ENCODE peak calls at places on chromosomes 1 and 21, in four cellular contexts. U is GM12878, A is K562, N is HepG2. R is an unnamed sample.

GRCh38 chr1:22487781-22488180 is 36.1 kb downstream of the ZBTB40 start:
- DNase-seq in U (no peak), A (no peak), N (no peak), R (no peak)

GRCh38 chr1:35085421-35085820 is 6.2 kb downstream of the ZMYM1 start:
- DNase-seq in U (no peak), A (no peak), N (no peak), R (no peak)

GRCh38 chr1:9061949-9062555 is 7.4 kb downstream of the SLC2A5 start:
- DNase-seq in U (no peak), A (no peak), N (no peak), R (no peak)

GRCh38 chr1:58848818-58849411 is 65.1 kb upstream of the JUN start:
- DNase-seq in U (no peak), A (peak; percentile 19), N (peak; percentile 25), R (peak; percentile 23)

GRCh38 chr1:23099171-23099536 is 69.5 kb downstream of the LUZP1 start:
- DNase-seq in U (no peak), A (no peak), N (no peak), R (no peak)

GRCh38 chr1:61035880-61036279 is 46.5 kb upstream of the NFIA start:
- DNase-seq in U (no peak), A (no peak), N (no peak), R (no peak)

GRCh38 chr21:27561116-27561515 is 594.2 kb upstream of the ADAMTS5 start:
- DNase-seq in U (no peak), A (no peak), N (no peak), R (no peak)

GRCh38 chr21:28337319-28337718 is 655.4 kb downstream of the LTN1 start:
- DNase-seq in U (no peak), A (no peak), N (peak; percentile 37), R (peak; percentile 8)

GRCh38 chr1:2584822-2585317 is 1.7 kb upstream of the PRXL2B start:
- DNase-seq in U (no peak), A (no peak), N (no peak), R (no peak)

GRCh38 chr1:147500309-147500839 is 40.9 kb upstream of the BCL9 start:
- DNase-seq in U (no peak), A (no peak), N (no peak), R (no peak)

GRCh38 chr1:147502760-147503159 is 38.5 kb upstream of the BCL9 start:
- DNase-seq in U (no peak), A (no peak), N (no peak), R (no peak)

GRCh38 chr1:147509786-147510360 is 31.4 kb upstream of the BCL9 start:
- DNase-seq in U (no peak), A (no peak), N (no peak), R (peak; percentile 33)

DNA sequence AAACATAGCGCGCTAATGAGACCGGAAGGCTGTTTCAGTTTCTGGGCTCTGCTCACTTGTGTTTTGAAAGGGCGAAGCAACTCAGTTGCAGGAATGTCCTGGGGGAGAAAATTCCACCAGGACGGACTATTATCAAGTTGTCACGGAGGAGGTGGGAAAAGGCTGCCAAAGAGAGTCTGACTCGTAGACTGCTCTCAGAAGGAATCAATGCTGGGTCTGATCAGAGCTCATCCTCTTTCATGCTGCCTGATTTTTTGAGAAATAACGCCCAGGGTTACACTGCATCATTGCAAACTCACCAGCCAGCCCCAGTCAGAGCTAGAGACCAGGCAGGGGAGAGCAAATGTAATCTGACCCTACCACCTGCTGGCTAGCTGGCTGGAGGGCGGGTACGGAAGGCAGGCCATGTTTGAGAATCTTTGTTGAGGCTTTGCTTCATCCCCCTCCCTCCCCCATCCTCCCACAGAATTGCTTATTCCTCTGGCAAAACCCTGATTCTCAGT is 36.4 kb upstream of the BCL9 start:
- DNase-seq in U (no peak), A (no peak), N (no peak), R (peak; percentile 9)
- TF ChIP-seq NFIC in U (no peak), A (no peak), N (no peak), R (no peak)

DNA sequence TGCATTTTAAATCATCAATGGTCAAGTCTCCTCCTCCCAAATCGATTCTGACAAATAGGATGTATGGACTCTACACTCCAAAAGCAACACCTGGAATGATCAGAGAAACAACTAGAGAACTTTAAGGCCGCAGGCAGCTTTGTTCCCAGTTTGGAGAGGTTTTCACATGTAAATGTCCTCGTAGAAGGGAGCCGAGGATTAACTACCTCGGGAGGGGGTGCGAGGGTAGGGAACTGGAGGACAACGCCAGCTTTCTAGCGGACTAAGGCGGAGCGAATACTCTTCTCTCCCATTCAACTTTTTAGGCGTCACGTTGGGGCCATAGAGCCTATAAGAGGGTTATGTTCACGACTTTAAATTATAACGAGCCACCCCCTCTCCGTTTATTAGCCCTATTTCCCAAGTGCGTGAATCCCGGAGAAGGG is 1.2 kb downstream of the SCAF4 start:
- DNase-seq in U (no peak), A (no peak), N (peak; percentile 12), R (no peak)
- H3K4me2 ChIP-seq in U (peak overlapping the region; percentile 88), A (peak overlapping the region; percentile 86), N (peak overlapping the region; percentile 76), R (peak overlapping the region; percentile 94)

GRCh38 chr1:114328505-114328904 is 174.8 kb upstream of the SYT6 start:
- DNase-seq in U (no peak), A (no peak), N (no peak), R (no peak)
- TF ChIP-seq NFIC in U (no peak), A (no peak), N (no peak), R (no peak)

GRCh38 chr1:181562395-181562794 is 79.1 kb downstream of the CACNA1E start:
- DNase-seq in U (no peak), A (no peak), N (no peak), R (no peak)
- H3K4me2 ChIP-seq in U (no peak overlapping the region), A (no peak overlapping the region), N (no peak overlapping the region), R (no peak overlapping the region)

GRCh38 chr1:240031414-240031813 is 60.3 kb upstream of the FMN2 start:
- DNase-seq in U (no peak), A (no peak), N (no peak), R (no peak)
- TF ChIP-seq NFIC in U (no peak), A (no peak), N (no peak), R (no peak)

GRCh38 chr1:222369991-222370910 is 177.7 kb downstream of the HHIPL2 start:
- DNase-seq in U (no peak), A (no peak), N (no peak), R (no peak)

GRCh38 chr1:222372221-222372620 is 175.7 kb downstream of the HHIPL2 start:
- DNase-seq in U (no peak), A (no peak), N (no peak), R (no peak)

GRCh38 chr1:222373216-222373615 is 174.7 kb downstream of the HHIPL2 start:
- DNase-seq in U (no peak), A (no peak), N (no peak), R (no peak)

GRCh38 chr1:222369148-222369547 is 178.8 kb downstream of the HHIPL2 start:
- DNase-seq in U (no peak), A (no peak), N (no peak), R (no peak)

GRCh38 chr1:222370911-222371717 is 176.8 kb downstream of the HHIPL2 start:
- DNase-seq in U (no peak), A (no peak), N (no peak), R (no peak)
- H3K4me2 ChIP-seq in U (no peak overlapping the region), A (no peak overlapping the region), N (no peak overlapping the region), R (peak overlapping the region; percentile 27)

GRCh38 chr21:25115021-25115420 is 492.3 kb downstream of the MRPL39 start:
- DNase-seq in U (peak; percentile 5), A (no peak), N (no peak), R (no peak)
- TF ChIP-seq NFIC in U (no peak), A (no peak), N (no peak), R (no peak)

GRCh38 chr21:38499296-38499695 is 1.0 kb upstream of the ERG start:
- DNase-seq in U (no peak), A (no peak), N (no peak), R (no peak)

GRCh38 chr21:38495242-38495641 is 3.0 kb downstream of the ERG start:
- DNase-seq in U (no peak), A (no peak), N (no peak), R (no peak)

GRCh38 chr21:38500073-38500472 is 1.8 kb upstream of the ERG start:
- DNase-seq in U (no peak), A (no peak), N (no peak), R (no peak)

GRCh38 chr21:38496224-38496623 is 2.1 kb downstream of the ERG start:
- DNase-seq in U (no peak), A (no peak), N (no peak), R (no peak)

DNA sequence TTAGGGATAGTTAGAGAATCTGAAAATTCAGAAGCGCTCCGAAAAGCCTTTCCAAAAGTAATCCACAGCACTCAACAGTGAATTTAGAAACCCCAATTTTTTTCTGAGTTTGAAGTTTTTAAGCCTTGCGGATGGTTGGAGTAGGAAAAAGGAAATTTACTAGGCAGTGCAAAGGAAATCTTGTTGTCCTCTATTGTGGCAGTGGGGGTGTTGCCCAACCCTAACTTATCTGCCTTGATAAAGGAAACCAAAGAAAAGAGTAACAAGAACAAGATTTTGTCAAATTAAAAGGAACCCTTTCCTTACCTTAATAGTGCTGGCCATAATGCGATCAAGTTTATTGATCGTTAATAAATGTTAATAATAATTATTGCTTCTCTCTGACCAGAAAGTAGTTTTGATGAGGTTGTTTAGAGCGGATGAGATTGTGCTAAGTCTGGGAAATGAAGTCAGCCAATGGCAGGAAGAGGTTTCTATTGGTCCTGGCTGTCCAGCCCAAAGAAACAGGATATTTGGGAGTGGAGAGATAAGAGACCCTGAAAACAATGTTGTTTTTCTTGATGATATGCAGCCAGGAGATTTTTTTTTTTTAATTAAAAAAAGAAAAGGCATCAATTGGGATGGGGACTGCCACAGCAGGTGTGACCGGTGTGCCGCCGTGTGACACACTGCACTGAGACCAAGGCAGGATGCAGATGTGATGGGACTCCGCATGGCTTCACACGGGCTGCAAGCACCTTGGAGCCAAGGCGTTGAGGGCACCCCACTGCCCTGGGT is at the start of gene ERG:
- DNase-seq in U (no peak), A (no peak), N (no peak), R (no peak)
- H3K4me2 ChIP-seq in U (no peak within 1 kb of the TSS), A (no peak within 1 kb of the TSS), N (no peak within 1 kb of the TSS), R (no peak within 1 kb of the TSS)

GRCh38 chr1:62906428-62906886 is 122.5 kb downstream of the ATG4C start:
- DNase-seq in U (no peak), A (peak; percentile 36), N (no peak), R (peak; percentile 10)

GRCh38 chr1:62917805-62918204 is 133.9 kb downstream of the ATG4C start:
- DNase-seq in U (no peak), A (no peak), N (no peak), R (no peak)

GRCh38 chr1:62917314-62917713 is 133.4 kb downstream of the ATG4C start:
- DNase-seq in U (no peak), A (no peak), N (no peak), R (no peak)

GRCh38 chr1:62908168-62908567 is 124.2 kb downstream of the ATG4C start:
- DNase-seq in U (no peak), A (no peak), N (no peak), R (no peak)

DNA sequence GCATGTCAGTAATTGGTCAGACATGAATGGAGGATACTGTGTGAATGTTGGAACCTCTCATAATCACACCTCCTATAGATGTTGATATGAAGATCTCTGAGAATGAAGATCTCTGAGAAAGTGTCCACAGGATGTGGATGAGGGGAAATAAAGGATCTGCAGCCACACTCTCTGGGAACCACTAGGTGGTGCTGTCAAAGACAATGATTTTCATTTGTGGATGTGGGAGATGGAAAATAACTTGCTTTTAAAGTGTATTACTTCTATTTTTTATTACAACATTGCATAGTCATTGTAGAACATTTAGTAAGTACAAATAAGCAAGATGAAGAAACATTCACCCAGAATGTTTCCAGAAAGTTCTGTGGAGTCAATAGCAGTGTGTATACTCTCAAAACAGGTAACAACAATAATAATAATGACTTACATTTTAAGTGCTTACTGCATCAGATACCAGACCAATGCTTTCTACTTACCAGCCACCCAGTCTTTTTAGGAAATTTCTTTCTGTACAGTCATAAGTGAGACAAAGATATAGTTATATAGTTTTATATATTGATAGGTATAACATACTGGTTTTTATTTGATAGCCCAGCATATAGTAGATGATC is 128.2 kb downstream of the ATG4C start:
- DNase-seq in U (no peak), A (peak; percentile 38), N (peak; percentile 9), R (peak; percentile 18)
- TF ChIP-seq NFIC in U (no peak), A (no peak), N (no peak), R (no peak)

R was measured in SK-N-SH.